ENCODE peak calls at places on chromosomes 6 and 20, in six cellular contexts. O is IMR-90, Y is choroid plexus epithelial cell, T is fibroblast of lung, J is fibroblast of pulmonary artery, H is MM.1S. A is an unnamed sample.

GRCh38 chr6:117270121-117270959 is 5.0 kb downstream of the VGLL2 start:
- DNase-seq in O (no peak), T (no peak), J (no peak), Y (no peak), H (no peak), A (peak)

GRCh38 chr6:82818727-82819126 is 246.9 kb downstream of the UBE3D start:
- DNase-seq in O (peak), H (no peak), T (peak), J (peak), Y (peak), A (peak)

GRCh38 chr6:100078509-100078908 is 84.5 kb upstream of the MCHR2 start:
- DNase-seq in H (no peak), Y (peak), T (peak), J (peak), O (peak), A (no peak)

GRCh38 chr6:117951783-117952182 is 44.7 kb downstream of the SLC35F1 start:
- DNase-seq in T (no peak), O (no peak), H (no peak), J (no peak), Y (peak), A (no peak)

GRCh38 chr20:58907481-58908137 is 55.1 kb downstream of the GNAS start:
- DNase-seq in T (peak), O (peak), J (peak), Y (peak), H (peak), A (peak)

GRCh38 chr6:39320370-39320984 is 2.0 kb downstream of the KCNK16 start:
- DNase-seq in T (no peak), H (no peak), O (no peak), Y (no peak), J (no peak), A (no peak)

GRCh38 chr6:55578537-55579363 is at the start of gene HMGCLL1:
- DNase-seq in T (no peak), O (no peak), Y (peak), J (no peak), H (no peak), A (peak)

GRCh38 chr6:51529240-51529639 is 558.2 kb downstream of the PKHD1 start:
- DNase-seq in T (no peak), H (no peak), J (no peak), O (no peak), Y (no peak), A (no peak)

GRCh38 chr6:82738773-82739172 is 326.9 kb downstream of the UBE3D start:
- DNase-seq in J (no peak), O (no peak), T (no peak), H (no peak), Y (no peak), A (no peak)

GRCh38 chr20:18633411-18633810 is 45.6 kb downstream of the DTD1 start:
- DNase-seq in H (no peak), J (no peak), T (no peak), O (no peak), Y (no peak), A (no peak)

GRCh38 chr6:48135352-48136084 is 24.5 kb upstream of the PTCHD4 start:
- DNase-seq in Y (peak), O (peak), J (peak), H (no peak), T (peak), A (peak)

GRCh38 chr20:32115196-32115767 is 5.8 kb downstream of the TM9SF4 start:
- DNase-seq in H (no peak), J (no peak), O (no peak), Y (no peak), T (no peak), A (no peak)

GRCh38 chr6:148192310-148192709 is 150.3 kb upstream of the SASH1 start:
- DNase-seq in O (peak), Y (no peak), H (no peak), T (no peak), J (no peak), A (peak)

GRCh38 chr6:41167173-41167963 is 4.5 kb upstream of the TREM2 start:
- DNase-seq in H (no peak), J (peak), Y (peak), T (peak), O (peak), A (peak)

DNA sequence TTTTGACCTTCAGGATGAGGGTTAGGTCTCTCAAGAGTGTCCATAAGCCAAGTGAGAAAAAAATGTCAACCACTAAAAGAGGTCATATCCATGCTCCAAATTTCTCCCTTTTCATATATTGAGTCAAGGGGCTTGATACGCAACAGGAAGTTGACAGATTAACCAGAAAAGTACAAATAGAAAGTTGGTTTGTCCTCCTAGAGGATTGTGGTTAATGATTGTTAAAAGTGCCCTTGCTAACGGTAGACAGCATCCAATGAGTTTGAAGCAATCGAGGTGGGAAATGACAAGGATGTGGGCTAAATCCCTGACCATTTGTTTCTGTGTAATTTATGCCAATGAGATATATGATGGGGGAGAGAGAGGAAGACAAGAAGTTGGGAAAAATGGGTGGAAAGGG is 18.1 kb upstream of the HBS1L start:
- DNase-seq in J (no peak), Y (no peak), H (no peak), O (no peak), T (no peak), A (no peak)
- H3K4me3 ChIP-seq in J (no peak), Y (no peak), H (no peak), O (no peak), T (no peak), A (no peak)

GRCh38 chr6:33172307-33173227 is 19.7 kb downstream of the COL11A2 start:
- DNase-seq in O (peak), H (no peak), T (peak), Y (peak), J (peak), A (peak)
- TF ChIP-seq CTCF in O (peak), H (peak), T (peak), Y (peak), J (peak), A (peak)

DNA sequence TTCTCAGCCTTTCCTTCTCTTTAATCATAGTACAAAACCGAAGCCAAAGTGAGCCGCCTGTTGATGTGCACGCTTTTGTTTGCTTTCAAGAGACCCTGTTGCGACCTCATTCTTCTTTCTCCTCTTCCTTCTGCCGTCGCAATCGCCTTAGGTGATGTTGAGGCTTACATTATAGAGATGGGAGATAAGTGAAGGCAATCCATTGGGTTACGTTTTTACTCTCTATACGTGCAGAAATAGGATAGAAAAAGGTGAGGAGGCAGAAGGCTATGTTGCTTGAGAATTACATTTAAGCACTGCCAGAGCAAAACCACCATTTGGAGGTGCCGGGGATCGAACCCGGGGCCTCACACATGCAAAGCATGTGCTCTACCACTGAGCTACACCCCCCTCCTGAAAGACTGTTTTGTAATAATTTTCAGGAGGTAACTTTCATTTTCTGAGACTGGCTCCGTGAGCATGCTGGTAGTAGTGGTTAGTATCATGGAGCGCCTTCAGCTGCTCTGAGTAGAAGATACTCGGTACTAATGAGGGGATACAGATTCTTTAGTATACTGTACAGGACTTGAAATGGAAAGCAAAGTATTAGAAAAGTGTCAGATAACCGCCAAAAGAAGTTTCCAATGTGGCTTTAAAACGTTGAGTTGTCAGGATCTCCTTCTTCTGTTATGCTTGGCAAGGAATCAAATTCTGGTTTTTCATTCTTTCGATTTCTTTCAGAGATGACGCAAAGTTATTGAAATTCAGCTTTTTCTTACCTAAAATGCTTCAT is 165.6 kb downstream of the TRIM27 start:
- DNase-seq in O (peak), H (peak), J (peak), T (peak), Y (peak), A (peak)
- H3K4me3 ChIP-seq in O (no peak), H (no peak), J (peak), T (peak), Y (peak), A (no peak)

DNA sequence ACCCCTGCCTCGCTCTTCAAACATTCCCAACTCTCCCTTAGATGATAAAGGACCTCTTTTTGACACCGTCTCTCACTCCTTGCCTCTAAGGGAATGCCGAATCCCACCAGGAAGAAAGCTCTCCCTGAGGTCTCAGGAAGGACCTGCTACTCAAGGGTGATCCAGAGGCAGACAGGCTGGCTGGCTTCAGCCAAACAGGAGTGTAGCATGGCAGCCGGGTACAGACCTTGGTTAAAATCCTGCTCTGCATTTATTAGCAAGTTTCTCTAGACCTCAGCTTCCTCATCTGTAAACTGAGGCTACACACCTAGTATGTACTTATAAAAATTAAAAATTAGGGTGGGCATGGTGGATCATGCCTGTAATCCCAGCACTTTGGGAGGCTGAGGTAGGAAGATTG is 17.2 kb downstream of the MAP1LC3A start:
- DNase-seq in T (no peak), Y (no peak), H (no peak), J (no peak), O (no peak), A (no peak)
- TF ChIP-seq CTCF in T (no peak), Y (no peak), H (no peak), J (no peak), O (no peak), A (no peak)

GRCh38 chr6:15515226-15515625 is 147.6 kb downstream of the DTNBP1 start:
- DNase-seq in T (no peak), Y (no peak), J (no peak), H (peak), O (no peak), A (no peak)

GRCh38 chr6:15516378-15516777 is 146.4 kb downstream of the DTNBP1 start:
- DNase-seq in H (no peak), O (no peak), Y (no peak), J (no peak), T (no peak), A (no peak)

GRCh38 chr6:15513801-15514711 is 148.8 kb downstream of the DTNBP1 start:
- DNase-seq in H (no peak), O (no peak), J (no peak), T (no peak), Y (no peak), A (no peak)

GRCh38 chr6:15516923-15517560 is 145.8 kb downstream of the DTNBP1 start:
- DNase-seq in J (no peak), H (no peak), O (no peak), T (no peak), Y (no peak), A (no peak)

GRCh38 chr6:15515660-15516375 is 147.0 kb downstream of the DTNBP1 start:
- DNase-seq in J (no peak), O (no peak), H (no peak), T (no peak), Y (no peak), A (no peak)
- H3K4me3 ChIP-seq in J (no peak), O (no peak), H (no peak), T (no peak), Y (no peak), A (no peak)

GRCh38 chr6:10855233-10855632 is 16.9 kb upstream of the MAK start:
- DNase-seq in O (no peak), Y (no peak), J (no peak), H (peak), T (no peak), A (no peak)

GRCh38 chr6:10862361-10862760 is 19.5 kb downstream of the GCM2 start:
- DNase-seq in T (no peak), H (no peak), J (no peak), Y (no peak), O (no peak), A (no peak)

GRCh38 chr6:10857259-10857658 is 18.9 kb upstream of the MAK start:
- DNase-seq in J (no peak), Y (no peak), O (no peak), T (no peak), H (no peak), A (no peak)

DNA sequence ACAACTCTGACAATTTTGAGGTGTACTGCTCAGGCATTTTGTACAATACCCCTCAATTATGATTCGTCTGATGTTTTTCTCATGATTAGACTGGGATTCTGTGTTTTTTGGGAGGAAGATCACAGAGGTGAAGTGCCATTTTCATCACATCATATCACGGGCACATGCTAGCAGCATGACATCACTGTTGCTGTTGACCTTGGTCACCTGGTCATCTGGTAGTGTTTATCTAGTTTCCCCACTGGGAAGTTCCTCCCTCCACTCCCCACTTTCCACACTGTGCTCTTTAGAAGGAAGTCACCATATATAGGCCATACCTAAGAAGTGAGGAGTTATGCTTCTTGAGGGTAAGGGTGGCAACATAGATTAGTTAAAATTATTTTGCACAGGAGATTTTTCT is 20.8 kb downstream of the GCM2 start:
- DNase-seq in J (no peak), Y (no peak), O (no peak), T (no peak), H (no peak), A (no peak)
- TF ChIP-seq CTCF in J (no peak), Y (no peak), O (no peak), T (no peak), H (no peak), A (no peak)

GRCh38 chr20:7773511-7773910 is 166.7 kb downstream of the HAO1 start:
- DNase-seq in Y (no peak), T (no peak), H (no peak), O (no peak), J (peak), A (peak)

GRCh38 chr20:7770046-7770445 is 170.2 kb downstream of the HAO1 start:
- DNase-seq in H (no peak), Y (no peak), T (no peak), J (no peak), O (no peak), A (no peak)

GRCh38 chr20:7772376-7772775 is 167.9 kb downstream of the HAO1 start:
- DNase-seq in J (peak), Y (peak), O (peak), H (no peak), T (peak), A (peak)

GRCh38 chr20:7775072-7775471 is 165.2 kb downstream of the HAO1 start:
- DNase-seq in Y (peak), O (peak), T (peak), H (no peak), J (peak), A (peak)

GRCh38 chr20:7770578-7770977 is 169.7 kb downstream of the HAO1 start:
- DNase-seq in Y (peak), T (no peak), J (peak), H (peak), O (no peak), A (no peak)
- H3K4me3 ChIP-seq in Y (no peak), T (no peak), J (no peak), H (no peak), O (no peak), A (no peak)

GRCh38 chr6:144283781-144284473 is 1.2 kb upstream of the UTRN start:
- DNase-seq in Y (peak), J (peak), T (peak), H (no peak), O (peak), A (peak)
- TF ChIP-seq CTCF in Y (peak), J (peak), T (peak), H (no peak), O (peak), A (no peak)

DNA sequence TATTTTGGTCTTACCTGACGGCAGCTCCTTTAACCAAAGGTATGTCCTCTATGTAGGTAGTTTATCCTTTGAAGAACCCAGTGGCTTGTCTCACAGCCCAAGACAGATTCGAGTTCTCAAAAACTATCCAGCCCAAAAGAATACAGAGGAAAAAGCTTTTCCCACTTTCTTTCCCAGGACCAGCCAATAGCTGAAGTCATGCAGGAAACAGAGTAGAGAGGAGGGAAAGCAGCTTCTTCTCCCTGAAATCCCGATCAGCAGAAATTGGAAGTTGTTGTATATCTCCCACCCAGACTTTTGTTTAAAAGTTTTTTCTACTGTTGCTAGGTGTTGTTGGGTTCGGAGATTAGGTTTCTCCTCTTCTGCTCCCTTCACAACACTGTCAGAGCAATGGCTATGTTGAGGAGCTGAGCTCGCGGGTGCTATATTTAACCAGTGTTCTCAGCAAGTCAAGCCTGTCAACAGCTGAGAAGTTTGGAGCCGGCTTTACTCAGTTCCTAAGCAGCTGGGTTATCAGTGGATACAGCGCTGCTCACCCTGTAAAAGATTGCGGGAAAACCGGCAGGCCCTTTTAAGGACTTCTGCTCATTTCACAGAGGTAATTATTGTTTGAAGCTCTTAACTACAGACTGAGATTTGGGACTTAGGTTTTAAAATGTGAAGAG is at the start of gene FILIP1:
- DNase-seq in J (peak), Y (peak), T (peak), O (peak), H (no peak), A (peak)
- H3K4me3 ChIP-seq in J (peak), Y (peak), T (peak), O (peak), H (no peak), A (peak)